ENCODE peak calls at places on chromosomes 5 and 9, in nine cellular contexts. One of them, this sample, is unnamed. For H3K4me1, the result is how much of the 10 kb centered on the place peaks cover.

GRCh38 chr9:109186857-109187256 is 19.8 kb upstream of the FRRS1L start:
- DNase-seq in heart left ventricle: no peak
- DNase-seq in IMR-90: no peak
- DNase-seq in ovary: no peak
- DNase-seq in uterus: no peak
- DNase-seq in transverse colon: no peak
- DNase-seq in body of pancreas: no peak
- DNase-seq in stomach: no peak
- DNase-seq in K562: no peak
- DNase-seq in this sample: no peak

GRCh38 chr5:61262080-61262479 is 70.0 kb upstream of the ZSWIM6 start:
- DNase-seq in heart left ventricle: no peak
- DNase-seq in IMR-90: no peak
- DNase-seq in ovary: no peak
- DNase-seq in uterus: no peak
- DNase-seq in transverse colon: no peak
- DNase-seq in body of pancreas: no peak
- DNase-seq in stomach: no peak
- DNase-seq in K562: no peak
- DNase-seq in this sample: no peak

GRCh38 chr9:120299785-120300184 is 280.2 kb downstream of the CDK5RAP2 start:
- DNase-seq in heart left ventricle: no peak
- DNase-seq in IMR-90: no peak
- DNase-seq in ovary: no peak
- DNase-seq in uterus: no peak
- DNase-seq in transverse colon: no peak
- DNase-seq in body of pancreas: no peak
- DNase-seq in stomach: no peak
- DNase-seq in K562: no peak
- DNase-seq in this sample: no peak

GRCh38 chr5:56833325-56833724 is 18.0 kb downstream of the MAP3K1 start:
- DNase-seq in heart left ventricle: no peak
- DNase-seq in IMR-90: no peak
- DNase-seq in ovary: no peak
- DNase-seq in uterus: no peak
- DNase-seq in transverse colon: no peak
- DNase-seq in body of pancreas: no peak
- DNase-seq in stomach: no peak
- DNase-seq in K562: no peak
- DNase-seq in this sample: no peak

GRCh38 chr9:122227576-122227903 is 1.2 kb downstream of the LHX6 start:
- DNase-seq in heart left ventricle: no peak
- DNase-seq in IMR-90: no peak
- DNase-seq in ovary: no peak
- DNase-seq in uterus: no peak
- DNase-seq in transverse colon: no peak
- DNase-seq in body of pancreas: no peak
- DNase-seq in stomach: no peak
- DNase-seq in K562: no peak
- DNase-seq in this sample: no peak

GRCh38 chr9:110835404-110835803 is 166.8 kb downstream of the MUSK start:
- DNase-seq in heart left ventricle: no peak
- DNase-seq in IMR-90: peak
- DNase-seq in ovary: no peak
- DNase-seq in uterus: no peak
- DNase-seq in transverse colon: no peak
- DNase-seq in body of pancreas: no peak
- DNase-seq in stomach: no peak
- DNase-seq in K562: no peak
- DNase-seq in this sample: no peak

GRCh38 chr5:98771389-98772109 is 1.9 kb upstream of the RGMB start:
- DNase-seq in heart left ventricle: no peak
- DNase-seq in IMR-90: peak
- DNase-seq in ovary: peak
- DNase-seq in uterus: peak
- DNase-seq in transverse colon: peak
- DNase-seq in body of pancreas: peak
- DNase-seq in stomach: peak
- DNase-seq in K562: peak
- DNase-seq in this sample: peak

GRCh38 chr5:99771296-99771695 is 763.9 kb upstream of the FAM174A start:
- DNase-seq in heart left ventricle: no peak
- DNase-seq in IMR-90: no peak
- DNase-seq in ovary: no peak
- DNase-seq in uterus: no peak
- DNase-seq in transverse colon: no peak
- DNase-seq in body of pancreas: no peak
- DNase-seq in stomach: no peak
- DNase-seq in K562: no peak
- DNase-seq in this sample: no peak

GRCh38 chr9:93038918-93039317 is 19.6 kb upstream of the SUSD3 start:
- DNase-seq in heart left ventricle: peak
- DNase-seq in IMR-90: no peak
- DNase-seq in ovary: no peak
- DNase-seq in uterus: no peak
- DNase-seq in transverse colon: no peak
- DNase-seq in body of pancreas: no peak
- DNase-seq in stomach: no peak
- DNase-seq in K562: no peak
- DNase-seq in this sample: no peak

GRCh38 chr9:93036887-93037475 is 21.5 kb upstream of the SUSD3 start:
- DNase-seq in heart left ventricle: no peak
- DNase-seq in IMR-90: no peak
- DNase-seq in ovary: no peak
- DNase-seq in uterus: no peak
- DNase-seq in transverse colon: no peak
- DNase-seq in body of pancreas: no peak
- DNase-seq in stomach: no peak
- DNase-seq in K562: no peak
- DNase-seq in this sample: no peak

GRCh38 chr9:93035821-93036351 is 22.6 kb upstream of the SUSD3 start:
- DNase-seq in heart left ventricle: no peak
- DNase-seq in IMR-90: no peak
- DNase-seq in ovary: no peak
- DNase-seq in uterus: no peak
- DNase-seq in transverse colon: no peak
- DNase-seq in body of pancreas: no peak
- DNase-seq in stomach: no peak
- DNase-seq in K562: peak
- DNase-seq in this sample: no peak

GRCh38 chr9:93039456-93039855 is 19.0 kb upstream of the SUSD3 start:
- DNase-seq in heart left ventricle: peak
- DNase-seq in IMR-90: no peak
- DNase-seq in ovary: no peak
- DNase-seq in uterus: no peak
- DNase-seq in transverse colon: no peak
- DNase-seq in body of pancreas: no peak
- DNase-seq in stomach: no peak
- DNase-seq in K562: no peak
- DNase-seq in this sample: no peak

DNA sequence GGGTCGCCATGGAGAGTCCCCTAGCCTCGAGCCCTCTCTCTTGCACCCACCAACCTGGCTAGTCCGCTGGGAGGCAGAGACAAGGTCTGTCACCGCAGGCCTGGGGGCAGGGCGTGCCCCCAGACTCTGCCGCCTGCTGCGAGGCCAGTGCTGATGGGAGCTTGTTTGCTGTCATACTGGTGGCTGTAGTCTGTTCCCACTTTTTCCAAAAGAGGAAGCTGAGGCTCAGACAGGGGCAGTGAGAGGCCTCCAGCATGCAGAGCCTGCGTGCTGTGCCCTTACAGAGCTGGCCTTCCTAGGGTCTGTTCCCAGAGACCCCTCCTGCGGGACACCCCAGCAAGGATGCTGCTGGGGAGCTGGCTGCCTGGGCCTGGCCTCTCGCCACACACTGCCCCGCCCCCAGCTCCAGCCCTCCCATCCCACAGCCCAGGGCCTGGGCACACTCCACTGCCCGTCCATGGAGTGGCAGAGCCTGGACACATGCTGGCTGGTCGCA is 21.0 kb upstream of the SUSD3 start:
- DNase-seq in heart left ventricle: no peak
- DNase-seq in IMR-90: no peak
- DNase-seq in ovary: no peak
- DNase-seq in uterus: no peak
- DNase-seq in transverse colon: no peak
- DNase-seq in body of pancreas: no peak
- DNase-seq in stomach: no peak
- DNase-seq in K562: no peak
- DNase-seq in this sample: no peak
- H3K4me1 ChIP-seq in heart left ventricle: under half
- H3K4me1 ChIP-seq in IMR-90: under half
- H3K4me1 ChIP-seq in ovary: under half
- H3K4me1 ChIP-seq in uterus: under half
- H3K4me1 ChIP-seq in transverse colon: under half
- H3K4me1 ChIP-seq in body of pancreas: under half
- H3K4me1 ChIP-seq in stomach: under half
- H3K4me1 ChIP-seq in K562: under half
- H3K4me1 ChIP-seq in this sample: under half

DNA sequence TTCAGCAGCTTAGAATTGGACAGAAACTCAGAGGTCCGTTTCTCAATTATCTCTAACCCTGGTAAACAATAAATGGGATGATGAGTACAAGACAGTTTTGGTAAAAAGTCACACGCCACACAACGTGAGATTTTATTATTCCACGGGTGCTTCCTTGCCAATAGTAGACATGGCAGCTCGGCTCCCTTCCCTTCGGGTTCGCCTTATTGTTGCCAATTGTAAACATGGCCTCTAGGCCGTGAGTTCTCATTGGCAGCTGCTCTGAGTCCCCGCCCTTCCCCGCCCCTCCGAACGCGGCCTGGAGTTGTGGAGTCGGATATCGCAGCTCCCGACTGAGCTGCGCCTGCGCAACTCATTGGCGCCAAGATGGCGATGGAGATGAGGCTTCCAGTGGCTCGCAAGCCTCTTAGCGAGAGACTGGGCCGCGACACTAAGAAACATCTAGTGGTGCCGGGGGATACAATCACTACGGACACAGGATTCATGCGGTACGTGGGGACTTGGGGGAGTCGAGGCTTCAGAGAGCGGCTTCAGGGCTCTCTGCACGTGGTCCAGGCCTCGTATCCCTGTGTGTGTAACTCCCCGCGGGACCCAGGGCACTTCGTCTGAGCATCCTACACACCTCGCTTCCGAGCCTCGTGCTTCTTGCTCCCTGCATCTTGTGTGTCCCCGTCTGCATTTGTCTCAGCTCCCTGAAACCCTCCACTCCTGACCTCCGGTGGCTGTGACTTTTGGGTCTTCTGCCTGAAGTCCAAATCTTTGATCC is at the start of gene EXOSC2:
- DNase-seq in heart left ventricle: peak
- DNase-seq in IMR-90: peak
- DNase-seq in ovary: peak
- DNase-seq in uterus: peak
- DNase-seq in transverse colon: peak
- DNase-seq in body of pancreas: peak
- DNase-seq in stomach: peak
- DNase-seq in K562: peak
- DNase-seq in this sample: peak
- TF ChIP-seq POLR2A in heart left ventricle: no peak
- TF ChIP-seq POLR2A in IMR-90: peak
- TF ChIP-seq POLR2A in ovary: peak
- TF ChIP-seq POLR2A in uterus: no peak
- TF ChIP-seq POLR2A in transverse colon: peak
- TF ChIP-seq POLR2A in body of pancreas: no peak
- TF ChIP-seq POLR2A in stomach: no peak
- TF ChIP-seq POLR2A in K562: peak
- TF ChIP-seq POLR2A in this sample: peak

GRCh38 chr5:138763037-138763778 is 10.0 kb downstream of the CTNNA1 start:
- DNase-seq in heart left ventricle: no peak
- DNase-seq in IMR-90: no peak
- DNase-seq in ovary: no peak
- DNase-seq in uterus: no peak
- DNase-seq in transverse colon: no peak
- DNase-seq in body of pancreas: no peak
- DNase-seq in stomach: no peak
- DNase-seq in K562: no peak
- DNase-seq in this sample: no peak
- H3K4me1 ChIP-seq in heart left ventricle: half or more
- H3K4me1 ChIP-seq in IMR-90: under half
- H3K4me1 ChIP-seq in ovary: under half
- H3K4me1 ChIP-seq in uterus: under half
- H3K4me1 ChIP-seq in transverse colon: under half
- H3K4me1 ChIP-seq in body of pancreas: under half
- H3K4me1 ChIP-seq in stomach: half or more
- H3K4me1 ChIP-seq in K562: under half
- H3K4me1 ChIP-seq in this sample: half or more

DNA sequence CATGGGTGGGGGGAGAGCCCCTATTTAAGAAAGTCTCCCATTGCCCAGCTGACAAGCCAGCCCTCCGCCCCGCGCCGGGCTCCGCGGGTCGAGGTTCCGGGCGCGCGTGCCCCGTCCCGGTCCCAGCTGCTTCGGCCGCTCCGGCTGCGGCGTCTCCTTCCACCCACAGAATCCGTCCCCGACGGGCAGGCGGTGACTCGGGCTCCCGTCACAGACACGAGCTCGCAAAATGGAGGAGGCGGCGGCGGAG is 204 bp downstream of the NR3C1 start:
- DNase-seq in heart left ventricle: no peak
- DNase-seq in IMR-90: no peak
- DNase-seq in ovary: no peak
- DNase-seq in uterus: no peak
- DNase-seq in transverse colon: no peak
- DNase-seq in body of pancreas: no peak
- DNase-seq in stomach: no peak
- DNase-seq in K562: no peak
- DNase-seq in this sample: no peak
- TF ChIP-seq POLR2A in heart left ventricle: no peak
- TF ChIP-seq POLR2A in IMR-90: no peak
- TF ChIP-seq POLR2A in ovary: no peak
- TF ChIP-seq POLR2A in uterus: no peak
- TF ChIP-seq POLR2A in transverse colon: peak
- TF ChIP-seq POLR2A in body of pancreas: no peak
- TF ChIP-seq POLR2A in stomach: no peak
- TF ChIP-seq POLR2A in K562: no peak
- TF ChIP-seq POLR2A in this sample: peak

This sample was measured in tibial nerve.